ENCODE peak calls at places on chromosomes 13 and 19, in five cellular contexts. W is astrocyte, Y is heart right ventricle, A is NB4, H is brain microvascular endothelial cell. Z is an unnamed sample.

GRCh38 chr13:51832471-51833152 is 12.4 kb downstream of the TMEM272 start:
- DNase-seq in W (no peak), H (no peak), Y (peak; percentile 57), A (peak; percentile 88), Z (no peak)

GRCh38 chr13:35978607-35979316 is 152.4 kb downstream of the DCLK1 start:
- DNase-seq in H (peak; percentile 81), Y (peak; percentile 57), A (peak; percentile 75), W (peak; percentile 47), Z (no peak)

GRCh38 chr19:45522010-45522941 is 15.0 kb downstream of the VASP start:
- DNase-seq in W (no peak), A (no peak), Y (no peak), H (no peak), Z (no peak)

GRCh38 chr19:7366701-7367420 is 18.1 kb downstream of the ARHGEF18 start:
- DNase-seq in Y (no peak), H (peak; percentile 54), A (peak; percentile 71), W (peak; percentile 26), Z (no peak)

GRCh38 chr13:65368832-65369231 is 1861.3 kb downstream of the PCDH9 start:
- DNase-seq in Y (no peak), H (no peak), A (no peak), W (no peak), Z (no peak)

GRCh38 chr19:34556500-34556899 is 74.9 kb downstream of the WTIP start:
- DNase-seq in W (no peak), H (peak; percentile 34), A (peak; percentile 45), Y (peak; percentile 20), Z (peak; percentile 49)

GRCh38 chr13:92761710-92762109 is 464.9 kb upstream of the GPC6 start:
- DNase-seq in H (no peak), W (no peak), Y (no peak), A (no peak), Z (no peak)

GRCh38 chr13:110138009-110138699 is 168.8 kb downstream of the COL4A1 start:
- DNase-seq in W (peak; percentile 71), A (peak; percentile 96), Y (peak; percentile 56), H (peak; percentile 78), Z (no peak)

GRCh38 chr13:99662678-99663077 is 161.4 kb downstream of the TM9SF2 start:
- DNase-seq in A (no peak), W (no peak), Y (no peak), H (no peak), Z (no peak)

GRCh38 chr19:39409886-39410619 is 2.4 kb upstream of the PLEKHG2 start:
- DNase-seq in W (no peak), H (peak; percentile 67), A (peak; percentile 80), Y (peak; percentile 83), Z (peak; percentile 56)

GRCh38 chr19:48969276-48970138 is 4.4 kb downstream of the FTL start:
- DNase-seq in H (no peak), Y (no peak), W (no peak), A (peak; percentile 72), Z (no peak)

GRCh38 chr13:41610426-41610825 is 153.1 kb downstream of the RGCC start:
- DNase-seq in A (no peak), H (peak; percentile 76), Y (peak; percentile 45), W (peak; percentile 93), Z (no peak)

GRCh38 chr19:33373701-33374405 is at the start of gene CEBPG:
- DNase-seq in Y (peak; percentile 61), W (peak; percentile 9), H (no peak), A (peak; percentile 57), Z (peak; percentile 75)

GRCh38 chr13:100710176-100710575 is 35.6 kb upstream of the TMTC4 start:
- DNase-seq in A (no peak), Y (no peak), H (no peak), W (peak; percentile 12), Z (no peak)

GRCh38 chr13:52006491-52007245 is 4.6 kb downstream of the ATP7B start:
- DNase-seq in A (no peak), W (no peak), Y (no peak), H (no peak), Z (no peak)

DNA sequence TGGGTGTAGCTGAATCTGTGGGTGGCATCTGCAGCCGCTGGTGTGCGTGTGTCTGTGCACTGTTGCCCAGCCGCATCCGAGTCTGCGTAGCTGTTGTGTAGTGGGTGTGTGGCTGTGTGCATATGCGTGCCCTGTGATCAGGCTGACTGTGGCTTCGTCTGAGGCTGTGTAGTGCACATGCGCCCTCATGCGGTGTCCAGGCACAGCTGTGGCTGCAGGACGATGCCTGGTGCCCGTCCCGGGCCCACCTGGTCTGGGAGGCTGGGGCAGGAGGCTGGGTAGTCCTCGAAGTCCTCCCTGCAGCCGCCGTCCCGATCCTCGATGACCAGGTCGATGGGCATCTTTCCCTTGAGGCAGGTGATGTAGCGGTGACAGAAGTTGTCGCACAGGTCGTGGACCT is 4.9 kb downstream of the MEIS3 start:
- DNase-seq in A (peak; percentile 89), W (no peak), H (no peak), Y (no peak), Z (peak; percentile 62)
- TF ChIP-seq CTCF in A (peak; percentile 95), W (no peak), H (no peak), Y (no peak), Z (no peak)

DNA sequence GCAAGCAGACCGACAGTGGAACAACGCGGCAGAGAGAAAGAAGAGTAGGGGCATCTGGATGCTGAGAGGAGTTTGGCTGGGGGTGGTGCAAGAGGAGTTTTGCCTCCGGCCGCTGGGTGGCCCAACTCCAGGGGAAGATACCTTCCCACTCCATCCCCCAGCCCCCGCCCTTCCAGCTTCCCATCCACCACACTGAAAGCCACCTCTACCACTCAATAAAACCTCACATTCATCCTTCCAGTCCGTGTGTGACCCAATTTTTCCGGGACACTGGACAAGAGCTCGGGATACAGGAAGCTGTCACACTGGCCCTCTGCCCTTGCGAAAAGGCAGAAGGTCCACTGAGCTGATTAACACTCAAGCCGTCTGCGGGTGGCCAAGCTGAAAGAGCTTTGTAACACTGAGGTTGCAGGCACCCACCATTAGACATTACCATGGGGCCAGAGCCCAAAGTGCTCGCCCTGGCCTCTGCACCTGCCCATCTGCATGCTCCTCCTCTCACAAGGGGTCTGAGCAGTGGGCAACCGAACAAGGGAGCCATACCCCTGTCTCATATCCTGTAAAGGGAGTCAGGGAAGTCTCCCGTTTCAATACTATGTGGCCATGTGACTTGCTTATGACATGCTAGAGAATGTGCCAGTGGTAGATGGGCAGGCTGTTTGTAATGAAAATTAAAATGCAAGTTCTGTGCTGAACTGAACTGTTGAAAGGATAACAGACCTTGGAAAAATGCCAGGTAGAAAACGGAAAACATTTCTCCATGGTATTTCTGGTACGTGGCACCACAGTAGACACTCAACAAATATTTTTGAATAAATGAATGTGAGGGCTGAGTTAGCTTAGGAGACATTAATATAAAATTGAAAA is 205.1 kb upstream of the STARD13 start:
- DNase-seq in W (no peak), Y (peak; percentile 19), A (no peak), H (no peak), Z (peak; percentile 34)
- TF ChIP-seq CTCF in W (no peak), Y (no peak), A (no peak), H (peak; percentile 4), Z (no peak)

GRCh38 chr13:53782400-53783030 is 753.9 kb downstream of the OLFM4 start:
- DNase-seq in A (peak; percentile 69), H (peak; percentile 15), Y (peak; percentile 5), W (peak; percentile 18), Z (no peak)
- TF ChIP-seq CTCF in A (peak; percentile 70), H (peak; percentile 68), Y (peak; percentile 77), W (peak; percentile 77), Z (peak; percentile 93)

GRCh38 chr19:15280915-15281683 is 48.9 kb upstream of the EPHX3 start:
- DNase-seq in W (peak; percentile 81), Y (peak; percentile 83), A (no peak), H (peak; percentile 69), Z (peak; percentile 79)
- TF ChIP-seq CTCF in W (peak; percentile 16), Y (peak; percentile 28), A (no peak), H (peak; percentile 56), Z (no peak)

DNA sequence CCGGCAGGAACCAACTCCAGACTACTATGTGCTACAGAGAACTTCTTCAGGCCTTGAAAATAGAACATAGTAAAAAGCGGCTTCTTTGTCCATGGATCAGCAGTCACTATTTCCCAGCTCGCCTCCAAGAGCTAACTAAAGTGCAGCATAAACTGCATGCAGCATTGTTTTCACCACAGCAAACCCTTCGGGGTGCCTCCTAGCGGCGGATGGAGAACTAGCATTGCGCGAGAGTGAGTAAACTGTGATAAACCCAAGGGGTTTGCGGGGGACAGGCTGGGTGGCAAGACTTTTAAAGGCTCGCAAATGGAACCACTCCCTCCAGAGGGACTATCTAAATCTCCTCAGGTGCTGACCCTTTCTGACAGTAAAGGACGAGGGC is 21.6 kb upstream of the SGCG start:
- DNase-seq in H (peak; percentile 39), W (peak; percentile 2), A (peak; percentile 50), Y (peak; percentile 33), Z (peak; percentile 82)
- TF ChIP-seq CTCF in H (peak; percentile 86), W (peak; percentile 64), A (peak; percentile 88), Y (peak; percentile 43), Z (peak; percentile 82)

GRCh38 chr13:27170221-27170520 is 1.4 kb downstream of the USP12 start:
- DNase-seq in H (peak; percentile 60), A (peak; percentile 67), Y (no peak), W (peak; percentile 78), Z (no peak)
- TF ChIP-seq CTCF in H (no peak), A (no peak), Y (no peak), W (no peak), Z (no peak)

Z was measured in glutamatergic neuron.